ENCODE peak calls at places on chromosome 3, in seven cellular contexts. One of them, this sample, is unnamed.

GRCh38 chr3:123323781-123324180 is 122.0 kb downstream of the SEC22A start:
- DNase-seq in NCI-H1417: no peak
- DNase-seq in T-helper 1 cell: no peak
- DNase-seq in activated CD8-positive, alpha-beta memory T cell treated with anti-CD3 and anti-CD28 coated beads for 48 hours: no peak
- DNase-seq in Panc1: no peak
- DNase-seq in neural crest cell: no peak
- DNase-seq in NCI-H774: no peak
- DNase-seq in this sample: no peak

GRCh38 chr3:32399030-32399620 is 7.5 kb downstream of the CMTM7 start:
- DNase-seq in NCI-H1417: peak
- DNase-seq in T-helper 1 cell: no peak
- DNase-seq in activated CD8-positive, alpha-beta memory T cell treated with anti-CD3 and anti-CD28 coated beads for 48 hours: no peak
- DNase-seq in Panc1: no peak
- DNase-seq in neural crest cell: no peak
- DNase-seq in NCI-H774: no peak
- DNase-seq in this sample: no peak

GRCh38 chr3:132189601-132190000 is 127.6 kb upstream of the ACP3 start:
- DNase-seq in NCI-H1417: no peak
- DNase-seq in T-helper 1 cell: no peak
- DNase-seq in activated CD8-positive, alpha-beta memory T cell treated with anti-CD3 and anti-CD28 coated beads for 48 hours: no peak
- DNase-seq in Panc1: no peak
- DNase-seq in neural crest cell: no peak
- DNase-seq in NCI-H774: no peak
- DNase-seq in this sample: no peak

GRCh38 chr3:170813261-170813660 is 56.7 kb downstream of the RPL22L1 start:
- DNase-seq in NCI-H1417: no peak
- DNase-seq in T-helper 1 cell: no peak
- DNase-seq in activated CD8-positive, alpha-beta memory T cell treated with anti-CD3 and anti-CD28 coated beads for 48 hours: no peak
- DNase-seq in Panc1: no peak
- DNase-seq in neural crest cell: no peak
- DNase-seq in NCI-H774: no peak
- DNase-seq in this sample: no peak

GRCh38 chr3:106573605-106574004 is 704.8 kb upstream of the CBLB start:
- DNase-seq in NCI-H1417: no peak
- DNase-seq in T-helper 1 cell: no peak
- DNase-seq in activated CD8-positive, alpha-beta memory T cell treated with anti-CD3 and anti-CD28 coated beads for 48 hours: no peak
- DNase-seq in Panc1: no peak
- DNase-seq in neural crest cell: no peak
- DNase-seq in NCI-H774: no peak
- DNase-seq in this sample: no peak

GRCh38 chr3:58654466-58654865 is 12.1 kb downstream of the FAM3D start:
- DNase-seq in NCI-H1417: no peak
- DNase-seq in T-helper 1 cell: no peak
- DNase-seq in activated CD8-positive, alpha-beta memory T cell treated with anti-CD3 and anti-CD28 coated beads for 48 hours: no peak
- DNase-seq in Panc1: no peak
- DNase-seq in neural crest cell: no peak
- DNase-seq in NCI-H774: no peak
- DNase-seq in this sample: no peak

GRCh38 chr3:59451041-59451763 is 401.4 kb upstream of the CFAP20DC start:
- DNase-seq in NCI-H1417: no peak
- DNase-seq in T-helper 1 cell: peak
- DNase-seq in activated CD8-positive, alpha-beta memory T cell treated with anti-CD3 and anti-CD28 coated beads for 48 hours: peak
- DNase-seq in Panc1: no peak
- DNase-seq in neural crest cell: no peak
- DNase-seq in NCI-H774: no peak
- DNase-seq in this sample: no peak

GRCh38 chr3:45226206-45226915 is at the start of gene TMEM158:
- DNase-seq in NCI-H1417: peak
- DNase-seq in T-helper 1 cell: peak
- DNase-seq in activated CD8-positive, alpha-beta memory T cell treated with anti-CD3 and anti-CD28 coated beads for 48 hours: peak
- DNase-seq in Panc1: no peak
- DNase-seq in neural crest cell: peak
- DNase-seq in NCI-H774: peak
- DNase-seq in this sample: no peak

GRCh38 chr3:60578936-60579335 is 672.3 kb downstream of the FHIT start:
- DNase-seq in NCI-H1417: no peak
- DNase-seq in T-helper 1 cell: no peak
- DNase-seq in activated CD8-positive, alpha-beta memory T cell treated with anti-CD3 and anti-CD28 coated beads for 48 hours: no peak
- DNase-seq in Panc1: no peak
- DNase-seq in neural crest cell: no peak
- DNase-seq in NCI-H774: no peak
- DNase-seq in this sample: no peak

GRCh38 chr3:160949460-160949859 is 155.7 kb downstream of the B3GALNT1 start:
- DNase-seq in NCI-H1417: no peak
- DNase-seq in T-helper 1 cell: no peak
- DNase-seq in activated CD8-positive, alpha-beta memory T cell treated with anti-CD3 and anti-CD28 coated beads for 48 hours: no peak
- DNase-seq in Panc1: no peak
- DNase-seq in neural crest cell: no peak
- DNase-seq in NCI-H774: no peak
- DNase-seq in this sample: no peak

GRCh38 chr3:186383026-186383993 is 21.3 kb upstream of the DGKG start:
- DNase-seq in NCI-H1417: no peak
- DNase-seq in T-helper 1 cell: no peak
- DNase-seq in activated CD8-positive, alpha-beta memory T cell treated with anti-CD3 and anti-CD28 coated beads for 48 hours: no peak
- DNase-seq in Panc1: no peak
- DNase-seq in neural crest cell: no peak
- DNase-seq in NCI-H774: no peak
- DNase-seq in this sample: no peak

GRCh38 chr3:12796171-12797123 is at the start of gene CAND2:
- DNase-seq in NCI-H1417: peak
- DNase-seq in T-helper 1 cell: peak
- DNase-seq in activated CD8-positive, alpha-beta memory T cell treated with anti-CD3 and anti-CD28 coated beads for 48 hours: no peak
- DNase-seq in Panc1: no peak
- DNase-seq in neural crest cell: peak
- DNase-seq in NCI-H774: peak
- DNase-seq in this sample: no peak

GRCh38 chr3:17313746-17314145 is 428.7 kb downstream of the TBC1D5 start:
- DNase-seq in NCI-H1417: no peak
- DNase-seq in T-helper 1 cell: no peak
- DNase-seq in activated CD8-positive, alpha-beta memory T cell treated with anti-CD3 and anti-CD28 coated beads for 48 hours: no peak
- DNase-seq in Panc1: no peak
- DNase-seq in neural crest cell: no peak
- DNase-seq in NCI-H774: no peak
- DNase-seq in this sample: no peak

GRCh38 chr3:186108106-186108940 is 566 bp downstream of the ETV5 start:
- DNase-seq in NCI-H1417: no peak
- DNase-seq in T-helper 1 cell: no peak
- DNase-seq in activated CD8-positive, alpha-beta memory T cell treated with anti-CD3 and anti-CD28 coated beads for 48 hours: no peak
- DNase-seq in Panc1: no peak
- DNase-seq in neural crest cell: peak
- DNase-seq in NCI-H774: peak
- DNase-seq in this sample: peak

GRCh38 chr3:73036694-73037368 is 24.6 kb upstream of the EBLN2 start:
- DNase-seq in NCI-H1417: no peak
- DNase-seq in T-helper 1 cell: no peak
- DNase-seq in activated CD8-positive, alpha-beta memory T cell treated with anti-CD3 and anti-CD28 coated beads for 48 hours: no peak
- DNase-seq in Panc1: no peak
- DNase-seq in neural crest cell: no peak
- DNase-seq in NCI-H774: no peak
- DNase-seq in this sample: no peak

GRCh38 chr3:187673012-187673411 is 2.8 kb upstream of the SST start:
- DNase-seq in NCI-H1417: no peak
- DNase-seq in T-helper 1 cell: no peak
- DNase-seq in activated CD8-positive, alpha-beta memory T cell treated with anti-CD3 and anti-CD28 coated beads for 48 hours: no peak
- DNase-seq in Panc1: no peak
- DNase-seq in neural crest cell: no peak
- DNase-seq in NCI-H774: no peak
- DNase-seq in this sample: no peak

GRCh38 chr3:102979682-102980378 is 545.0 kb downstream of the ZPLD1 start:
- DNase-seq in NCI-H1417: no peak
- DNase-seq in T-helper 1 cell: no peak
- DNase-seq in activated CD8-positive, alpha-beta memory T cell treated with anti-CD3 and anti-CD28 coated beads for 48 hours: no peak
- DNase-seq in Panc1: no peak
- DNase-seq in neural crest cell: no peak
- DNase-seq in NCI-H774: no peak
- DNase-seq in this sample: no peak

GRCh38 chr3:129503387-129504010 is 24.9 kb upstream of the RHO start:
- DNase-seq in NCI-H1417: no peak
- DNase-seq in T-helper 1 cell: no peak
- DNase-seq in activated CD8-positive, alpha-beta memory T cell treated with anti-CD3 and anti-CD28 coated beads for 48 hours: no peak
- DNase-seq in Panc1: no peak
- DNase-seq in neural crest cell: no peak
- DNase-seq in NCI-H774: no peak
- DNase-seq in this sample: no peak

GRCh38 chr3:156174229-156174847 is 54.0 kb downstream of the KCNAB1 start:
- DNase-seq in NCI-H1417: no peak
- DNase-seq in T-helper 1 cell: no peak
- DNase-seq in activated CD8-positive, alpha-beta memory T cell treated with anti-CD3 and anti-CD28 coated beads for 48 hours: no peak
- DNase-seq in Panc1: no peak
- DNase-seq in neural crest cell: no peak
- DNase-seq in NCI-H774: peak
- DNase-seq in this sample: no peak

This sample was measured in SK-N-MC.